ENCODE peak calls at places on chromosomes 11 and 22, in four cellular contexts. One of them, this sample, is unnamed. For H3K36me3, the result is how much of the 10 kb centered on the place peaks cover.

GRCh38 chr22:47592791-47593190 is 830.3 kb downstream of the TBC1D22A start:
- DNase-seq in sigmoid colon: peak
- DNase-seq in SK-N-SH: no peak
- DNase-seq in GM23338: no peak
- DNase-seq in this sample: no peak

GRCh38 chr11:45102361-45102809 is 44.1 kb upstream of the PRDM11 start:
- DNase-seq in sigmoid colon: no peak
- DNase-seq in SK-N-SH: no peak
- DNase-seq in GM23338: no peak
- DNase-seq in this sample: no peak

GRCh38 chr22:19402642-19403191 is 28.8 kb downstream of the HIRA start:
- DNase-seq in sigmoid colon: no peak
- DNase-seq in SK-N-SH: no peak
- DNase-seq in GM23338: no peak
- DNase-seq in this sample: no peak

GRCh38 chr11:45331839-45332485 is 45.8 kb upstream of the SYT13 start:
- DNase-seq in sigmoid colon: no peak
- DNase-seq in SK-N-SH: no peak
- DNase-seq in GM23338: peak
- DNase-seq in this sample: no peak

GRCh38 chr11:3123761-3124733 is 41.1 kb downstream of the OSBPL5 start:
- DNase-seq in sigmoid colon: peak
- DNase-seq in SK-N-SH: peak
- DNase-seq in GM23338: no peak
- DNase-seq in this sample: peak

GRCh38 chr11:35376613-35377012 is 42.7 kb downstream of the SLC1A2 start:
- DNase-seq in sigmoid colon: no peak
- DNase-seq in SK-N-SH: peak
- DNase-seq in GM23338: no peak
- DNase-seq in this sample: no peak

GRCh38 chr11:48124880-48125279 is 91.7 kb upstream of the OR4B1 start:
- DNase-seq in sigmoid colon: no peak
- DNase-seq in SK-N-SH: no peak
- DNase-seq in GM23338: no peak
- DNase-seq in this sample: no peak

GRCh38 chr11:80365315-80365714 is 924.5 kb upstream of the TENM4 start:
- DNase-seq in sigmoid colon: no peak
- DNase-seq in SK-N-SH: no peak
- DNase-seq in GM23338: no peak
- DNase-seq in this sample: no peak

GRCh38 chr22:49103314-49104052 is 724.2 kb downstream of the BRD1 start:
- DNase-seq in sigmoid colon: peak
- DNase-seq in SK-N-SH: peak
- DNase-seq in GM23338: no peak
- DNase-seq in this sample: no peak

GRCh38 chr22:37419916-37420655 is 7.2 kb downstream of the ELFN2 start:
- DNase-seq in sigmoid colon: no peak
- DNase-seq in SK-N-SH: peak
- DNase-seq in GM23338: peak
- DNase-seq in this sample: no peak

GRCh38 chr22:36277482-36278291 is 24.8 kb downstream of the APOL1 start:
- DNase-seq in sigmoid colon: peak
- DNase-seq in SK-N-SH: peak
- DNase-seq in GM23338: peak
- DNase-seq in this sample: no peak

GRCh38 chr11:733072-733471 is 14.2 kb upstream of the TALDO1 start:
- DNase-seq in sigmoid colon: no peak
- DNase-seq in SK-N-SH: no peak
- DNase-seq in GM23338: peak
- DNase-seq in this sample: no peak

GRCh38 chr11:112724194-112724790 is 236.9 kb upstream of the NCAM1 start:
- DNase-seq in sigmoid colon: no peak
- DNase-seq in SK-N-SH: peak
- DNase-seq in GM23338: no peak
- DNase-seq in this sample: no peak

GRCh38 chr11:789951-790350 is at the start of gene CEND1:
- DNase-seq in sigmoid colon: no peak
- DNase-seq in SK-N-SH: peak
- DNase-seq in GM23338: peak
- DNase-seq in this sample: no peak

GRCh38 chr11:67611704-67612587 is 5.2 kb downstream of the NDUFV1 start:
- DNase-seq in sigmoid colon: no peak
- DNase-seq in SK-N-SH: no peak
- DNase-seq in GM23338: no peak
- DNase-seq in this sample: peak

GRCh38 chr11:132119573-132119972 is 749.2 kb downstream of the NTM start:
- DNase-seq in sigmoid colon: no peak
- DNase-seq in SK-N-SH: no peak
- DNase-seq in GM23338: no peak
- DNase-seq in this sample: no peak

GRCh38 chr11:11981364-11981763 is 27.1 kb downstream of the DKK3 start:
- DNase-seq in sigmoid colon: no peak
- DNase-seq in SK-N-SH: no peak
- DNase-seq in GM23338: no peak
- DNase-seq in this sample: no peak

GRCh38 chr11:69953356-69953755 is 124.8 kb upstream of the ANO1 start:
- DNase-seq in sigmoid colon: no peak
- DNase-seq in SK-N-SH: no peak
- DNase-seq in GM23338: no peak
- DNase-seq in this sample: no peak

GRCh38 chr11:134528453-134528852 is 116.4 kb upstream of the B3GAT1 start:
- DNase-seq in sigmoid colon: peak
- DNase-seq in SK-N-SH: no peak
- DNase-seq in GM23338: no peak
- DNase-seq in this sample: peak

GRCh38 chr11:124892750-124893454 is 4.8 kb downstream of the ROBO4 start:
- DNase-seq in sigmoid colon: peak
- DNase-seq in SK-N-SH: peak
- DNase-seq in GM23338: no peak
- DNase-seq in this sample: no peak

GRCh38 chr11:30879322-30880020 is 293.3 kb upstream of the MPPED2 start:
- DNase-seq in sigmoid colon: no peak
- DNase-seq in SK-N-SH: peak
- DNase-seq in GM23338: no peak
- DNase-seq in this sample: no peak

GRCh38 chr11:76148941-76149613 is 57.2 kb downstream of the WNT11 start:
- DNase-seq in sigmoid colon: peak
- DNase-seq in SK-N-SH: no peak
- DNase-seq in GM23338: no peak
- DNase-seq in this sample: no peak
- TF ChIP-seq POLR2AphosphoS5 in sigmoid colon: peak
- TF ChIP-seq POLR2AphosphoS5 in SK-N-SH: no peak
- TF ChIP-seq POLR2AphosphoS5 in GM23338: no peak
- TF ChIP-seq POLR2AphosphoS5 in this sample: no peak

DNA sequence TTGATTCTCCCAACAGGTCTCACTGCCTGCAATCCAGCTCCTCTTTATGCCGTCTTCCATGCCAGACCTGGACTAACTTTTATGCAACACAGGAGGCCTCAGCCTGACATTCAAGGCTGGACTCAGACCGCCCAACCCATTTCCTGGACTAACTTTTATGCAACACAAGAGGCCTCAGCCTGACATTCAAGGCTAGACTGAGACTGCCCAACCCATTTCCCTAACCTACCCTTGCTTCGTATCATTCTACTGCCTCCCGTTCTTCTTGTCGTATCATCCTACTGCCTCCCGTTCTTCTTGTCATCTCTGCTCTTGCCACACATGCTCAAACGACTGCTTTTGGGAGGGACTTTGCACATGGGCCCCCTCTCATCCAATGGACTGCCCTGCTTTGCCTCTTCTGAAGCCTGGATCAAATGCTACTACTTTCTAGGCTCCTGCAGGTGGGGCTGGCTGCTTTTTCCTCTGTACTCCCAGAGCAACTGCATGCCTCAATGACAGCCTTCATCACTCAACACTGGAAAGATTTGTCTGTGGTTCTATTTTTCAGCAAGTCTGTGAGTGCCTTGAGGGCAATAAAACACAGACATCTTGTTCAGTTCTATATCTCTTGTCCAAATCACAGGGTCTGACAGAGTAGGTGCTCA is 7.8 kb downstream of the TBC1D10A start:
- DNase-seq in sigmoid colon: no peak
- DNase-seq in SK-N-SH: no peak
- DNase-seq in GM23338: peak
- DNase-seq in this sample: no peak
- H3K36me3 ChIP-seq in sigmoid colon: under half
- H3K36me3 ChIP-seq in SK-N-SH: under half
- H3K36me3 ChIP-seq in GM23338: under half
- H3K36me3 ChIP-seq in this sample: under half

GRCh38 chr11:119338318-119338890 is 2.3 kb downstream of the C1QTNF5 start:
- DNase-seq in sigmoid colon: peak
- DNase-seq in SK-N-SH: peak
- DNase-seq in GM23338: peak
- DNase-seq in this sample: no peak
- H3K4me3 ChIP-seq in sigmoid colon: peak
- H3K4me3 ChIP-seq in SK-N-SH: no peak
- H3K4me3 ChIP-seq in GM23338: peak
- H3K4me3 ChIP-seq in this sample: peak

DNA sequence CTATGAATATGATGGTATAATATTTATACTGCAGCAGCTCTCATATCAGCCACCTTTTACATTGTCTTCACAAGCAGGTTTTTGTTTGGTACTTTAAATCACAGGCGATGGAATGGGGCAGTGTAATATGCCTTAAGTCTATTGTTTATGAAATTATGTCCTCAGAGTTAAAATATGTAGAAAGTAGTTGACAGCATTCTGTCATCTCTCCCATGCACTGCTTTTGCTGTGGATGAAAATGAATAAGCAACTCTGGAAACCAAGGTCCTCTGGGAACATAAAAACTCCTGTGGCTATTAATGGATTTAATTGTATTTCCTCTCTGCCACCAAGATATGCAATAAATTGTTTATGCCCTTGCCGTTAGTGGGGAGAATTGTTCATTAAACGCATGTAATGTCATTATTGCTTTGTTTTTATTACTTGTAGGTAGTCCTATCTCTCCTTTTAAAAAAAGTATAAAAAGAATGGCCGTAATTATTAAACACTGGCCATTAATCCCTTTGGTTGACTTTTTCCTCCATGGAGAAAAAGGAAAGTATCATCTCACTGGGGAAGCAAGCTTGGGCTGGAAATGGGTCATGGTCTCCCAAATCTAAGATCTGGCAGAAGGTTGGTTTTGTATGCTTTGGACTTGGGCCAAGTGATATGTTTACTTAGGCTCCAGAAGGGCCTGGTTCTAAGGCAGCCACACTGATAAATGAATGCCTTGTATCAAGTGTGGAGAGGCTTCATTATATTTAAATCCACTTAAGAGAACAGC is 13.0 kb downstream of the PACS1 start:
- DNase-seq in sigmoid colon: no peak
- DNase-seq in SK-N-SH: peak
- DNase-seq in GM23338: no peak
- DNase-seq in this sample: no peak
- TF ChIP-seq POLR2AphosphoS5 in sigmoid colon: no peak
- TF ChIP-seq POLR2AphosphoS5 in SK-N-SH: no peak
- TF ChIP-seq POLR2AphosphoS5 in GM23338: no peak
- TF ChIP-seq POLR2AphosphoS5 in this sample: no peak